ENCODE peak calls at places on chromosomes 6 and 20, in five cellular contexts. R is HepG2, B is upper lobe of left lung, M is K562, H is GM12878. W is an unnamed sample.
A peak's percentile ranks its signal among the peaks of the same experiment; 100 is the strongest.

GRCh38 chr6:136772685-136773472 is 19.4 kb downstream of the MAP3K5 start:
- ATAC-seq in R (no peak), B (peak; percentile 36), M (peak; percentile 49), H (peak; percentile 75), W (no peak)

GRCh38 chr20:59123677-59124060 is 40.0 kb upstream of the ZNF831 start:
- ATAC-seq in R (no peak), B (no peak), M (no peak), H (no peak), W (no peak)

GRCh38 chr6:105445461-105445860 is 42.6 kb upstream of the PREP start:
- ATAC-seq in R (no peak), B (no peak), M (no peak), H (no peak), W (no peak)

GRCh38 chr6:129073651-129074419 is 190.9 kb downstream of the LAMA2 start:
- ATAC-seq in R (no peak), B (peak; percentile 46), M (no peak), H (no peak), W (peak; percentile 46)

GRCh38 chr6:108989700-108990099 is 104.9 kb downstream of the SESN1 start:
- ATAC-seq in R (peak; percentile 93), B (no peak), M (no peak), H (no peak), W (no peak)

GRCh38 chr6:48486876-48487275 is 375.9 kb upstream of the PTCHD4 start:
- ATAC-seq in R (no peak), B (no peak), M (no peak), H (no peak), W (no peak)

GRCh38 chr20:8126190-8126589 is 5.9 kb upstream of the PLCB1 start:
- ATAC-seq in R (no peak), B (no peak), M (no peak), H (no peak), W (no peak)

GRCh38 chr20:16049478-16050093 is 523.7 kb downstream of the KIF16B start:
- ATAC-seq in R (no peak), B (no peak), M (no peak), H (no peak), W (no peak)

GRCh38 chr20:41017448-41018042 is 11.1 kb upstream of the TOP1 start:
- ATAC-seq in R (peak; percentile 89), B (no peak), M (peak; percentile 50), H (no peak), W (no peak)

GRCh38 chr6:162957062-162957461 is 229.3 kb downstream of the PACRG start:
- ATAC-seq in R (no peak), B (no peak), M (no peak), H (no peak), W (no peak)

GRCh38 chr6:110287462-110288341 is 70.4 kb downstream of the METTL24 start:
- ATAC-seq in R (peak; percentile 90), B (no peak), M (no peak), H (no peak), W (no peak)

GRCh38 chr20:37725165-37725564 is 31.3 kb downstream of the CTNNBL1 start:
- ATAC-seq in R (no peak), B (no peak), M (no peak), H (no peak), W (no peak)

GRCh38 chr6:112204350-112204706 is 50.0 kb downstream of the LAMA4 start:
- ATAC-seq in R (no peak), B (no peak), M (no peak), H (peak; percentile 54), W (no peak)

GRCh38 chr6:148868901-148869300 is 122.1 kb downstream of the UST start:
- ATAC-seq in R (no peak), B (no peak), M (no peak), H (no peak), W (no peak)

GRCh38 chr6:106112446-106112845 is 26.3 kb downstream of the PRDM1 start:
- ATAC-seq in R (no peak), B (no peak), M (no peak), H (no peak), W (no peak)

GRCh38 chr6:66127061-66127460 is 420.0 kb upstream of the EYS start:
- ATAC-seq in R (no peak), B (no peak), M (no peak), H (no peak), W (no peak)
- H3K9me3 ChIP-seq in R (peaks cover 8% of the 10 kb centered on the region), B (no peaks in the 10 kb centered on the region), M (peaks cover 2% of the 10 kb centered on the region), H (no peaks in the 10 kb centered on the region), W (peaks cover 5% of the 10 kb centered on the region)

DNA sequence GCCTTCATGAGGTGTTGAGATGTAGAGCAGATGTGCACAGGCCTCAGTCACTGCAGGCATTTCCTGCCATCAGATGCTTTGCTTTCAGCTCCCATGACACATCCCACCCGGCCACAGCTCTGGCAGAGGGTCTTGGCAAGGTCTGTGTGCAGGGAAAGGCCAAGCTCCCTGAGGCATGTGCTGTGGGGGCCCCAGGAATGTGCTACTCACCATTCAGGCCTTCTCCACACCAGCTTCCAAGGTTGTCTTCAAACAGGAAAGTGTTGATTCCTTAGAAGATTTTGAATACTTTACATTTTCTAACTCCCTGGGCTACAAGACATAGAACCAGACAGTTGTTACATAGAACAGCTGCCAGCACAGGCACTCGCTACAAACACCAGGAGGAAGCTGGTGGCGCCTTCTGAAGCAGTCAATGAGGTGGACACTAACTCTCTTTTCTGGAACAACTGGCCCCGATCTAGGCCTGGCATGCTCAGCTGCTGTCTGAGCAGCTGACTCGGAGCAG is 27.8 kb downstream of the CASS4 start:
- ATAC-seq in R (no peak), B (peak; percentile 47), M (no peak), H (peak; percentile 14), W (peak; percentile 92)
- TF ChIP-seq POLR2AphosphoS5 in R (no peak), B (peak; percentile 81), M (no peak), H (no peak), W (peak; percentile 40)

GRCh38 chr6:88120635-88121034 is 45.5 kb downstream of the CNR1 start:
- ATAC-seq in R (no peak), B (no peak), M (no peak), H (no peak), W (no peak)
- TF ChIP-seq EP300 in R (no peak), B (no peak), M (no peak), H (no peak), W (no peak)

DNA sequence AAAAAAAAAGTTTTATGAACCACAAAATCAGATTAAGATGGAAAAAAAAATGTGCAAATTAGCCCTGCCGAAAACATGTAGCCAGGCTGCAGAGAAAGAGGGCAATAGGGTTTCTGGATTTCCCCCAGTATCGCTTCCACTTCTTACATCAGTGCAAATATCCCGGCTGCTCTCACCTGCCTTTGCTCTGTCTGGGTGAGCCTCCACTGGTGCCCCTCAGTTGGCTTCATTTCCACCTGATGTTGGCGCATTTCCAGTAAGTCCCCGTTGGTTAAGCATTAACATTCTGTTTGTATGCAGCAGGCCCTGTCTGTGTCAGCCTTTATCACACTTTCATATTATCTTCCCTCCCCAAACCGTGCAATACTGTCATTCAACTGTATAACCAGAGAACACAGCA is 215.1 kb downstream of the CBLN4 start:
- ATAC-seq in R (no peak), B (no peak), M (no peak), H (no peak), W (no peak)
- H3K9me3 ChIP-seq in R (peaks cover 96% of the 10 kb centered on the region), B (no peaks in the 10 kb centered on the region), M (no peaks in the 10 kb centered on the region), H (no peaks in the 10 kb centered on the region), W (no peaks in the 10 kb centered on the region)

GRCh38 chr20:17636523-17637412 is 45.3 kb downstream of the RRBP1 start:
- ATAC-seq in R (no peak), B (no peak), M (no peak), H (no peak), W (no peak)
- TF ChIP-seq POLR2AphosphoS5 in R (no peak), B (no peak), M (no peak), H (no peak), W (no peak)

DNA sequence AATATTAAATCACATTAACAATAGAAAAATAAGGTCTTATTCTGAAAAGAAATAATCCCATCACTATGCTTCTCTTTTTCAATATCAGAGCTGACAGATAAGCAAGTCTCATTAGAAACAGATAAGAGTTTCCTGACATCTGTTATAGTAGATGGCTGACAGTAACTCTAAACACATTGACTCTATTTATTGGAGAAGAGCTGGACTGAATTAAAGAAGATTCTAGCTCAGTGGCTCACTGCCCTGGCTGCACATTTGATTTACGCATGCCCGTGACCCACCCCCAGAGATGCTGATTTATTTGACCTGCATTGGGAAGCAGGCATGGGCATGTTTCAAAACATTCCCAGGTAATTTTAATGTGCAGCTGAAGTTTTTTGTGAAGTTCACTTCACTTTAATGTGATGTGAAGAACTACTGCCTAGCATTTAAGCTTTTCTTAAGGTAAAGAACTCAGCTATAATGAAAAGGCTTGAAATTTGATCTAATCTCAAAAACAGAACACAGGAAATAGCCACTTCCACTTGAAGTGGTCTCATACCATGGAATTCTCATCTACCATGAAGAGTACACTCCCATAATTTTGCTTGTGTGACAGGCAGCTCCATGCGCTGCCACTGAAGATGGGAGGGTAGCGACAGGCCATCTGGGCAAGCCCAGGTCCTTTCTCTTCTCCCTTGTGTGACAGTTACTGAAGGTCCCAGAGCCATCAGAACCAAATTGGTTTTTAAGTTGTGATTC is 162.3 kb downstream of the TPBG start:
- ATAC-seq in R (no peak), B (no peak), M (no peak), H (no peak), W (no peak)
- TF ChIP-seq EP300 in R (no peak), B (no peak), M (no peak), H (no peak), W (no peak)

GRCh38 chr20:56274156-56274555 is 25.6 kb downstream of the MC3R start:
- ATAC-seq in R (no peak), B (no peak), M (no peak), H (no peak), W (no peak)
- H3K9me3 ChIP-seq in R (peaks cover 5% of the 10 kb centered on the region), B (no peaks in the 10 kb centered on the region), M (no peaks in the 10 kb centered on the region), H (no peaks in the 10 kb centered on the region), W (no peaks in the 10 kb centered on the region)

DNA sequence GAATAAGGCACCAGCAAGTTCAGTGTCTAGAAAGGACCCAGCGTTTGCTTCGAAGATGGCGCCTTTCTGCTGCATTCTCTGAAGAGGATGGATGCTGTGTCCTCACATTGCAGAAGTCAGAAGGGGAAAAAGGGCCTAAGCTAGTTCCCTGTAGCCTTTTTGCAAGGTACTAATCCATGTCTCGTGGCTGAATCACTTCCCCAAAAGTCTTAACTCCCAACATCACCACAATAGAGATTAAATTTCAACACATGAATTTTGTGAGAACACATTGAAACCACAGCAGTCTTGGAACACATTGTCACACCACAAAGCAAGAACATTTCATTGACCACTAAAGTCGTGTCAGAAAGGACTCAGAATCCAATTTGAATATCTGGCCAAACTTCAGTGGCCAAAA is 42.1 kb downstream of the KLHL31 start:
- ATAC-seq in R (no peak), B (peak; percentile 84), M (no peak), H (no peak), W (no peak)
- TF ChIP-seq POLR2AphosphoS5 in R (no peak), B (no peak), M (no peak), H (no peak), W (no peak)